ENCODE peak calls at places on chromosomes 2 and 18, in six cellular contexts. F is spleen, H is uterus, G is stomach, A is heart left ventricle, R is HCT116. J is an unnamed sample.

GRCh38 chr2:239830066-239830717 is 194.9 kb downstream of the NDUFA10 start:
- DNase-seq in A (peak; percentile 9), F (peak; percentile 69), R (no peak), G (peak; percentile 24), H (no peak), J (no peak)

GRCh38 chr18:8688857-8689256 is 16.5 kb upstream of the MTCL1 start:
- DNase-seq in F (no peak), A (no peak), R (no peak), G (no peak), H (no peak), J (no peak)

GRCh38 chr2:240296104-240296406 is 139.4 kb upstream of the GPC1 start:
- DNase-seq in H (no peak), A (no peak), G (peak; percentile 15), F (no peak), R (no peak), J (no peak)

GRCh38 chr2:216768908-216769401 is 73.6 kb upstream of the IGFBP5 start:
- DNase-seq in G (no peak), R (no peak), H (no peak), A (no peak), F (no peak), J (peak; percentile 92)

GRCh38 chr18:44679056-44679911 is 1.4 kb upstream of the SETBP1 start:
- DNase-seq in F (peak; percentile 95), R (no peak), A (peak; percentile 89), H (peak; percentile 90), G (peak; percentile 88), J (peak; percentile 86)

GRCh38 chr2:108534577-108535379 is 508 bp downstream of the LIMS1 start:
- DNase-seq in R (no peak), A (peak; percentile 40), H (peak; percentile 31), F (peak; percentile 94), G (peak; percentile 40), J (peak; percentile 74)

GRCh38 chr2:46521215-46521683 is 41.9 kb downstream of the TMEM247 start:
- DNase-seq in G (peak; percentile 50), H (peak; percentile 85), R (no peak), A (peak; percentile 65), F (no peak), J (no peak)

GRCh38 chr18:70289351-70290330 is 796 bp downstream of the SOCS6 start:
- DNase-seq in G (peak; percentile 42), R (no peak), H (no peak), F (no peak), A (peak; percentile 46), J (peak; percentile 72)

GRCh38 chr2:213834746-213835145 is 550.5 kb downstream of the SPAG16 start:
- DNase-seq in H (no peak), R (no peak), F (no peak), A (no peak), G (no peak), J (no peak)

GRCh38 chr18:6199777-6200176 is 214.9 kb downstream of the L3MBTL4 start:
- DNase-seq in G (no peak), R (no peak), F (no peak), A (no peak), H (no peak), J (no peak)

GRCh38 chr2:234164499-234165409 is 114.3 kb downstream of the SPP2 start:
- DNase-seq in A (no peak), R (no peak), G (no peak), H (no peak), F (peak; percentile 94), J (no peak)

GRCh38 chr2:146764301-146764700 is 1080.5 kb upstream of the ACVR2A start:
- DNase-seq in H (no peak), A (no peak), F (no peak), G (no peak), R (no peak), J (no peak)

GRCh38 chr2:69196327-69197117 is 183.5 kb downstream of the ANTXR1 start:
- DNase-seq in G (no peak), A (no peak), R (no peak), H (peak; percentile 62), F (no peak), J (no peak)

GRCh38 chr2:222756951-222757645 is 85.6 kb downstream of the MOGAT1 start:
- DNase-seq in A (no peak), G (no peak), H (no peak), R (peak; percentile 24), F (no peak), J (no peak)

GRCh38 chr2:69011611-69012157 is 1.3 kb upstream of the ANTXR1 start:
- DNase-seq in G (no peak), F (no peak), R (no peak), H (no peak), A (no peak), J (no peak)

GRCh38 chr18:27143580-27144287 is 41.4 kb downstream of the CHST9 start:
- DNase-seq in H (no peak), G (peak; percentile 45), R (no peak), A (peak; percentile 65), F (no peak), J (no peak)

GRCh38 chr2:126885701-126886121 is 13.0 kb upstream of the TEX51 start:
- DNase-seq in A (no peak), R (no peak), G (no peak), F (no peak), H (peak; percentile 71), J (no peak)

GRCh38 chr2:38181802-38182517 is 106.0 kb upstream of the CYP1B1 start:
- DNase-seq in F (no peak), H (peak; percentile 13), A (no peak), R (no peak), G (no peak), J (no peak)

GRCh38 chr2:19529663-19530062 is 171.2 kb upstream of the OSR1 start:
- DNase-seq in G (no peak), F (no peak), R (no peak), A (no peak), H (no peak), J (no peak)

GRCh38 chr2:12484536-12485115 is 232.1 kb upstream of the TRIB2 start:
- DNase-seq in F (no peak), R (no peak), G (no peak), A (no peak), H (no peak), J (no peak)

GRCh38 chr18:31656754-31657153 is 27.6 kb downstream of the B4GALT6 start:
- DNase-seq in F (no peak), R (no peak), G (no peak), A (no peak), H (no peak), J (no peak)

GRCh38 chr2:183903026-183903425 is 695.3 kb upstream of the ZNF804A start:
- DNase-seq in F (no peak), H (no peak), A (no peak), R (no peak), G (no peak), J (no peak)

GRCh38 chr2:25063876-25064660 is 22.2 kb downstream of the EFR3B start:
- DNase-seq in G (no peak), A (no peak), H (no peak), R (no peak), F (no peak), J (no peak)

GRCh38 chr2:180730976-180731375 is 249.4 kb upstream of the UBE2E3 start:
- DNase-seq in G (no peak), F (no peak), R (no peak), H (no peak), A (no peak), J (no peak)

GRCh38 chr2:189802396-189802912 is 18.2 kb downstream of the PMS1 start:
- DNase-seq in R (no peak), F (no peak), G (no peak), H (no peak), A (no peak), J (no peak)

GRCh38 chr2:44351676-44352075 is 9.6 kb downstream of the PREPL start:
- DNase-seq in H (no peak), R (no peak), G (no peak), F (no peak), A (no peak), J (no peak)

DNA sequence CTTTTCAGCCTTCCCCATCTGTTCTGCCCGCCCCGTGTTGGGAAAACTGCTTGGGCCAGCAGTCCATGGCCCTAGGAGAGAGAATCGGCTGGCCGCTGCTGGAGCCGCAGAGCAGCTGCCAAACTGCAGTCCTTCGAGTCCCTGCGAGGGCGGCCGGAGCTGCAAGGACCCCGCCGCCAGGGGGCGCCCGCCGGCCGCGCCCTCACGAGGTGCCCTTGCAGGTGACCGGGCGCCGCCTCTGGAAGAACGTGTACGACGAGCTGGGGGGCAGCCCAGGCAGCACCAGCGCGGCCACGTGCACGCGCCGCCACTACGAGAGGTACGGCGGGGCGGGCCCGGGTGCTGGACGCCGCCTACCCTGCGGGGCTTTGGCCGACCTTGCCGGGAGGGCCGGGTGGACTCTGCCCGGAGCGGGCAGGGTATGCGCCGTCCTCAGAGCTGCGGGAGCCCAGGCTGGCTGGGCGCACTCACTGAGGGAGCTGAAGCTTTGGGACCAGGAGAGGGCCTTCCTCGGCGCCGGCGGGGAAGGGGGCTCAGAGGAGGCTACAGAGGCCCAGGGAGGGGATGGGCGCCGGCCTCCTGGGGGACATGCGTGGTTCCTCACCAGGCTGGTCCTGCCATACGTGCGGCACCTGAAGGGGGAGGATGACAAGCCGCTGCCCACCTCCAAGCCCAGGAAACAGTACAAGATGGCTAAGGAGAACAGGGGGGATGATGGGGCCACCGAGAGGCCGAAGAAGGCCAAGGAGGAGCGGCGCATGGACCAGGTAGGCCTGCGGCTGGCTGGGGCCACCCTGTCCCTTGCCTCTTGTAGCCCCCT is 13.6 kb downstream of the ARID5A start:
- DNase-seq in A (no peak), G (peak; percentile 86), F (peak; percentile 75), R (peak; percentile 67), H (no peak), J (peak; percentile 52)
- TF ChIP-seq POLR2A in A (no peak), G (no peak), F (no peak), R (no peak), H (no peak), J (no peak)

DNA sequence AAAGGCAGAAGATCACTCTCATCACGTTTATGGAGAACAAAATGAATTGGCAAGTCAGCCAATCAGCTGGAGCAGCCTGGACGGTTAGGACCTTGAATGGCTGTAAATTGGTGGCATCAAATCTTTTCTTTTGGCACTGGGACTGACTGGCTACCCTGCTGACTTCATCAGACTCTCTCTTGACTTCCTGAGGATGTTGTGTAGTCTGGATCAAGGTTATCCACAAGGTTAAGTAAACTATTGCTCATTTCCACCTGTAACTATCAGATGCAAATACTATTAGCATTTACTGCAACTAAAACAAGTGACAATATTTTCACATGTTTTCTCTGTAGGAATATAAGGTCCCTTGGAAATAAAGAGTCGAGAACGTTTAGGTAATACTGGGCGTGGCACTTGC is 134.3 kb upstream of the RASGRP3 start:
- DNase-seq in H (no peak), G (no peak), A (no peak), F (no peak), R (no peak), J (no peak)
- TF ChIP-seq POLR2A in H (no peak), G (no peak), A (no peak), F (no peak), R (no peak), J (no peak)

GRCh38 chr2:20650880-20651730 is at the start of gene HS1BP3:
- DNase-seq in F (peak; percentile 99), R (peak; percentile 28), A (peak; percentile 89), G (peak; percentile 92), H (peak; percentile 72), J (peak; percentile 90)
- TF ChIP-seq POLR2A in F (peak; percentile 82), R (peak; percentile 84), A (no peak), G (no peak), H (peak; percentile 87), J (peak; percentile 79)

DNA sequence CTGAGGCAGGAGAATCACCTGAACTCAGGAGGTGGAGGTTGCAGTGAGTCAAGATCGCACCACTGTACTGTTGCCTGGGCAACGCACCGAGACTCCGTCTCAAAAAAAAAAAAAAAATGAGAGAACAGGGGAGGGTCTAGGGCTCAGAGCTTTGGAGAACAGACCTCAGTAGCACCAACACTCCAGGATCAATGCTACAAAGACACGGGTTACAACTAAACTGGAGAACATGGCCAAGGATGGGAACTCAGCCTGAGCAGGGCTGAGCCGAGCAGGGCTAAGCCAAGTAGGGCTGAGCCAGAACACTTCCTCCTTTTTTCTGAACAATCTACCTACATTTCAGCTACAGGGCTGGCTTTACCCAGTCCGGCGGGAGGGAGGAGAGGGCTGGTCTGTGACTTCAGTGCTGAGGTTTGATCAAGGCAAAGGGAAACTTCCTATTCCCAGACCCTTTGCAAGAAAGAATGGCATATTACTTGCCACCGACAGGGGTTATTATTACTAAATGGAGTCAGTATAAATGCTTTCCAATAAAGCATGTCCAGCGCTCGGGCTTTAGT is 2.9 kb upstream of the CASP8 start:
- DNase-seq in F (peak; percentile 89), A (peak; percentile 35), R (no peak), H (no peak), G (peak; percentile 43), J (no peak)
- TF ChIP-seq POLR2A in F (no peak), A (no peak), R (no peak), H (no peak), G (no peak), J (no peak)